ENCODE peak calls at places on chromosome 13, in six cellular contexts. C is A549, I is HepG2, O is endothelial cell of umbilical vein, R is GM12878, Z is K562. P is an unnamed sample.

GRCh38 chr13:78601124-78601885 is 2.0 kb downstream of the POU4F1 start:
- DNase-seq in I (no peak), Z (no peak), R (no peak), C (no peak), O (peak), P (no peak)

GRCh38 chr13:99969934-99970760 is 1.4 kb downstream of the ZIC5 start:
- DNase-seq in C (no peak), O (no peak), Z (peak), I (peak), R (no peak), P (peak)

GRCh38 chr13:45544520-45544919 is 71.0 kb downstream of the ERICH6B start:
- DNase-seq in R (no peak), O (no peak), I (no peak), Z (no peak), C (no peak), P (no peak)

GRCh38 chr13:112842343-112842856 is 126.6 kb upstream of the MCF2L start:
- DNase-seq in I (no peak), O (peak), R (no peak), C (no peak), Z (no peak), P (no peak)

GRCh38 chr13:71867101-71867814 is at the start of gene DACH1:
- DNase-seq in R (no peak), C (no peak), Z (peak), O (peak), I (peak), P (peak)

GRCh38 chr13:32117696-32118095 is 86.1 kb downstream of the FRY start:
- DNase-seq in I (no peak), Z (no peak), R (no peak), C (no peak), O (no peak), P (peak)

GRCh38 chr13:37910790-37911189 is 41.2 kb upstream of the TRPC4 start:
- DNase-seq in O (no peak), R (no peak), Z (peak), C (no peak), I (no peak), P (no peak)

GRCh38 chr13:27595055-27595811 is 25.1 kb downstream of the LNX2 start:
- DNase-seq in C (no peak), I (no peak), O (no peak), Z (no peak), R (no peak), P (no peak)

GRCh38 chr13:69468624-69469023 is 639.0 kb upstream of the ATXN8OS start:
- DNase-seq in C (no peak), O (no peak), R (no peak), Z (no peak), I (no peak), P (no peak)

GRCh38 chr13:104984296-104984818 is 1551.1 kb downstream of the EFNB2 start:
- DNase-seq in I (no peak), C (no peak), R (peak), O (peak), Z (no peak), P (peak)

GRCh38 chr13:72255908-72256307 is 388.9 kb upstream of the DACH1 start:
- DNase-seq in R (no peak), C (no peak), O (peak), Z (no peak), I (peak), P (peak)

GRCh38 chr13:105735269-105735668 is 800.2 kb downstream of the EFNB2 start:
- DNase-seq in Z (no peak), I (no peak), C (no peak), R (no peak), O (no peak), P (no peak)

GRCh38 chr13:82248713-82249112 is 1633.6 kb downstream of the SLITRK1 start:
- DNase-seq in C (no peak), R (no peak), I (no peak), O (no peak), Z (no peak), P (no peak)

GRCh38 chr13:35785563-35786327 is 309.3 kb upstream of the MAB21L1 start:
- DNase-seq in C (no peak), Z (no peak), R (no peak), I (no peak), O (no peak), P (no peak)

GRCh38 chr13:94968040-94968756 is 255.9 kb upstream of the SOX21 start:
- DNase-seq in O (peak), I (no peak), R (no peak), C (peak), Z (no peak), P (no peak)

GRCh38 chr13:90800082-90800746 is 547.3 kb upstream of the MIR17HG start:
- DNase-seq in O (no peak), I (no peak), C (no peak), Z (no peak), R (no peak), P (no peak)

GRCh38 chr13:100879255-100879654 is 204.7 kb upstream of the TMTC4 start:
- DNase-seq in Z (no peak), O (no peak), C (no peak), I (no peak), R (no peak), P (no peak)

GRCh38 chr13:102294407-102295018 is 107.3 kb downstream of the FGF14 start:
- DNase-seq in Z (no peak), O (peak), I (no peak), R (no peak), C (no peak), P (no peak)

GRCh38 chr13:107200491-107200890 is 632.6 kb upstream of the ARGLU1 start:
- DNase-seq in Z (no peak), C (no peak), I (no peak), O (no peak), R (no peak), P (no peak)

GRCh38 chr13:29543230-29544215 is 52.0 kb downstream of the SLC7A1 start:
- DNase-seq in Z (peak), I (peak), C (no peak), R (peak), O (no peak), P (peak)

GRCh38 chr13:31739226-31739625 is at the start of gene RXFP2:
- DNase-seq in O (no peak), Z (no peak), I (no peak), C (no peak), R (no peak), P (no peak)

GRCh38 chr13:83450586-83450985 is 431.7 kb downstream of the SLITRK1 start:
- DNase-seq in C (no peak), O (no peak), I (no peak), R (no peak), Z (no peak), P (no peak)

DNA sequence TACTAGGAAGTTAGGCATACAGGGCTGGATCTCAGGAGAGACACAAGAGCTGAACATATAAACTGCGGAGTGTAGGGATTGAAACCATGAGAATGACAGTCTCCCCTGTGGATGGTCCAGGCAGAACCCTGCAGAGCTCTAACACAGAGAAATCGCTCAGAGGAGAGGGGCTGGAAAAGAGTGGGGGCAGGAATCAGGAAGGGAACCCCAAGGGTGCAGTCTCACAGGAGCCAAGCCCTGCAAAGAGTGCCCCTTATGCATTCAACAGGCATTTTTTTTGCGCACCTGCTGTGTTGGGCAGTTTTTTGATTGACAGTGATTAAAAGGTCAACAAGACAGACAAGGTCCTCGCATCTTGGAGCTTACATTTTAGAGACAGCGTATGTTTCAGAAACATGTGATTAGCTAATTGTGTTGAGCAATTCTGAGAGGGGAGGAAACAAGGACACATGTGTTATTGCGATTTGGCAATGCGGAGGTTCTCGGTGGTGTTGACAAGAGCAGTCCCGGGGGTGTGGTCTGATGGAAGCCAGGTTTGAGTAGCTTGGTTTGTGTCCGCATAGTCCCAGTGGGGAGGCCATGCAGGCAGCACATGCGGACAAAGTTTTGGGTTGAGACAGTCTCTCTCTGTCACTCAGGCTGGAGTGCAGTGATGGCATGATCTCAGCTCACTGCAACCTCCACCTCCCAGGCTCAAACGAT is 182.6 kb upstream of the IRS2 start:
- DNase-seq in R (no peak), C (no peak), Z (no peak), O (no peak), I (no peak), P (peak)
- TF ChIP-seq MYC in R (no peak), C (no peak), Z (no peak), O (no peak), I (no peak), P (peak)

DNA sequence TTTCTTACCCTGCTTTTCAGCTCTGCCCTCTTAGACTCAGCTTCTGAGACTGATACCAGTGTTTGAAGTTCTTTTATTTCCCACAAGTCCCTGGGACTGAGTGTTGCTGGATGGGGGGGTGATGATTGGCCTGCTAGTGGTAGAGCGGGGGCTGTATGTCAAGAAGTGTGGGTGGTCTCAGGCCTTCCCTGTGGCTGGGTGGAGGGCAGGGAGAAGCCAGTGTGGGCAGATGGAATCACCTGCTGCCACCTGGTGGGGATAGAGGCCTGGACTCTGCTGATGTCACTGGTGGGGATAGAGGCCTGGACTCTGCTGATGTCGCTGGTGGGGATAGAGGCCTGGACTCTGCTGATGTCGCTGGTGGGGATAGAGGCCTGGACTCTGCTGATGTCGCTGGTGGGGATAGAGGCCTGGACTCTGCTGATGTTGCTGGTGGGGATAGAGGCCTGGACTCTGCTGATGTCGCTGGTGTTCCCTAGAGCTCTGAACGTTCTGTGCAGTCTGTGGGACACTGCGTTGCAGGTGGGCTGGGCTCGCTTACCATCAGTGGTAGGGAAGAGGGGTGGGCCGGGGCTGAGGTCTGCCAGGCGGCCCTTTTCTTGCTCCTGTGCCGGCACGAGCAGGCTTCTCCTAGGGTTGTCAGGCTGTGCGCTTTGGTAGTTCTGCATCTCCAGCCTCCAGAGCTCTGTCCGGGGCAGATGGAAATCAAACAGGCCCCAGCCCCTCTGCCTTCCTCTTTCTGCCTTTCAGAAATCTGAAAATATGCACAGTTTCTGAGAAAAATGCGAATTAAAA is 101.3 kb downstream of the ARHGEF7 start:
- DNase-seq in C (peak), O (no peak), Z (peak), I (peak), R (no peak), P (peak)
- TF ChIP-seq MYC in C (no peak), O (no peak), Z (no peak), I (no peak), R (no peak), P (no peak)

GRCh38 chr13:33126909-33127607 is 110.8 kb downstream of the KL start:
- DNase-seq in C (no peak), R (no peak), O (peak), Z (no peak), I (no peak), P (no peak)
- TF ChIP-seq MYC in C (no peak), R (no peak), O (no peak), Z (no peak), I (no peak), P (no peak)

DNA sequence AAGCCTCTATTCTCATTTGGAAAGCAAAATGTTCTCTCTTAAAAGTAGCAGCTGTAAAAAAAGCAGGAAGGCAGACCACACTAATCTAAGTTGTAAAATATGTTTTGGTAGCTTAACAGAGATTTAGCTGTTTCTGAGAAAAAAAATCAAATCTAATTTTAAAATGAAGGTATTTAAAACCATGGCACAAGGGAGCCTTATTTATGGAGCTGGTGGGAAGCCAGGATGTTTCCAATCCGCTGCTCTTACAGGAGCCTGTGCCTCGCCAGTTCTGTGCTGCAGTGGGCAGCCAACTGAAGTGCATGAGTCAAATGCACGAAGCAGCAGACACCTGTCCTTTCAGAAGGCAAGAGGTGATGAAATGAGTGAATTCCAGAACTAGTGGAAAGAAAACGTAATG is 28.2 kb downstream of the GPC6 start:
- DNase-seq in Z (no peak), I (no peak), R (no peak), O (no peak), C (no peak), P (no peak)
- TF ChIP-seq MYC in Z (no peak), I (no peak), R (no peak), O (no peak), C (no peak), P (no peak)

P was measured in NB4.